ENCODE peak calls at places on chromosome 9, in seven cellular contexts. One of them, this sample, is unnamed.

GRCh38 chr9:73143606-73144328 is 7.9 kb upstream of the ANXA1 start:
- DNase-seq in NCI-H460: peak
- DNase-seq in NAMALWA: no peak
- DNase-seq in GM13977: no peak
- DNase-seq in cardiac fibroblast: peak
- DNase-seq in Kasumi-1: peak
- DNase-seq in effector CD4-positive, alpha-beta T cell: no peak
- DNase-seq in this sample: no peak

GRCh38 chr9:86185872-86186271 is 73.6 kb downstream of the C9orf153 start:
- DNase-seq in GM13977: no peak
- DNase-seq in Kasumi-1: no peak
- DNase-seq in effector CD4-positive, alpha-beta T cell: no peak
- DNase-seq in cardiac fibroblast: no peak
- DNase-seq in NCI-H460: no peak
- DNase-seq in NAMALWA: no peak
- DNase-seq in this sample: no peak

GRCh38 chr9:98885575-98886292 is 58.0 kb upstream of the COL15A1 start:
- DNase-seq in effector CD4-positive, alpha-beta T cell: no peak
- DNase-seq in cardiac fibroblast: no peak
- DNase-seq in NCI-H460: no peak
- DNase-seq in GM13977: no peak
- DNase-seq in NAMALWA: no peak
- DNase-seq in Kasumi-1: no peak
- DNase-seq in this sample: no peak

GRCh38 chr9:121169094-121169601 is 32.5 kb downstream of the RAB14 start:
- DNase-seq in effector CD4-positive, alpha-beta T cell: no peak
- DNase-seq in GM13977: no peak
- DNase-seq in Kasumi-1: peak
- DNase-seq in NAMALWA: peak
- DNase-seq in cardiac fibroblast: peak
- DNase-seq in NCI-H460: no peak
- DNase-seq in this sample: no peak

GRCh38 chr9:126066131-126066530 is 260.5 kb upstream of the MVB12B start:
- DNase-seq in GM13977: no peak
- DNase-seq in cardiac fibroblast: no peak
- DNase-seq in NCI-H460: no peak
- DNase-seq in effector CD4-positive, alpha-beta T cell: no peak
- DNase-seq in Kasumi-1: no peak
- DNase-seq in NAMALWA: no peak
- DNase-seq in this sample: no peak

GRCh38 chr9:82333671-82334070 is 345.1 kb downstream of the SPATA31D1 start:
- DNase-seq in NCI-H460: no peak
- DNase-seq in Kasumi-1: no peak
- DNase-seq in effector CD4-positive, alpha-beta T cell: no peak
- DNase-seq in GM13977: no peak
- DNase-seq in cardiac fibroblast: no peak
- DNase-seq in NAMALWA: no peak
- DNase-seq in this sample: no peak

GRCh38 chr9:95003694-95004451 is 277.4 kb downstream of the AOPEP start:
- DNase-seq in GM13977: peak
- DNase-seq in cardiac fibroblast: peak
- DNase-seq in NCI-H460: no peak
- DNase-seq in NAMALWA: peak
- DNase-seq in Kasumi-1: no peak
- DNase-seq in effector CD4-positive, alpha-beta T cell: no peak
- DNase-seq in this sample: no peak

GRCh38 chr9:22813520-22813919 is 366.9 kb downstream of the DMRTA1 start:
- DNase-seq in NCI-H460: no peak
- DNase-seq in Kasumi-1: peak
- DNase-seq in GM13977: no peak
- DNase-seq in cardiac fibroblast: no peak
- DNase-seq in effector CD4-positive, alpha-beta T cell: no peak
- DNase-seq in NAMALWA: peak
- DNase-seq in this sample: no peak

GRCh38 chr9:136137321-136138054 is 18.8 kb upstream of the TMEM250 start:
- DNase-seq in Kasumi-1: no peak
- DNase-seq in effector CD4-positive, alpha-beta T cell: no peak
- DNase-seq in NAMALWA: no peak
- DNase-seq in cardiac fibroblast: no peak
- DNase-seq in GM13977: no peak
- DNase-seq in NCI-H460: no peak
- DNase-seq in this sample: no peak

GRCh38 chr9:106420511-106420944 is 442.4 kb upstream of the ZNF462 start:
- DNase-seq in GM13977: peak
- DNase-seq in NAMALWA: no peak
- DNase-seq in effector CD4-positive, alpha-beta T cell: no peak
- DNase-seq in cardiac fibroblast: no peak
- DNase-seq in Kasumi-1: peak
- DNase-seq in NCI-H460: no peak
- DNase-seq in this sample: no peak

GRCh38 chr9:78879324-78880100 is 582.6 kb downstream of the PSAT1 start:
- DNase-seq in NCI-H460: no peak
- DNase-seq in Kasumi-1: no peak
- DNase-seq in GM13977: no peak
- DNase-seq in NAMALWA: no peak
- DNase-seq in effector CD4-positive, alpha-beta T cell: no peak
- DNase-seq in cardiac fibroblast: no peak
- DNase-seq in this sample: no peak

GRCh38 chr9:129840024-129840423 is 4.8 kb downstream of the USP20 start:
- DNase-seq in cardiac fibroblast: no peak
- DNase-seq in NAMALWA: no peak
- DNase-seq in Kasumi-1: no peak
- DNase-seq in NCI-H460: no peak
- DNase-seq in effector CD4-positive, alpha-beta T cell: peak
- DNase-seq in GM13977: no peak
- DNase-seq in this sample: no peak

GRCh38 chr9:91340395-91340794 is 21.3 kb downstream of the AUH start:
- DNase-seq in GM13977: no peak
- DNase-seq in effector CD4-positive, alpha-beta T cell: no peak
- DNase-seq in cardiac fibroblast: no peak
- DNase-seq in NAMALWA: no peak
- DNase-seq in Kasumi-1: no peak
- DNase-seq in NCI-H460: no peak
- DNase-seq in this sample: no peak

GRCh38 chr9:76302947-76303550 is 91.2 kb downstream of the RFK start:
- DNase-seq in Kasumi-1: peak
- DNase-seq in NCI-H460: peak
- DNase-seq in effector CD4-positive, alpha-beta T cell: no peak
- DNase-seq in GM13977: peak
- DNase-seq in cardiac fibroblast: peak
- DNase-seq in NAMALWA: peak
- DNase-seq in this sample: peak

GRCh38 chr9:133604214-133604613 is 5.0 kb downstream of the FAM163B start:
- DNase-seq in cardiac fibroblast: peak
- DNase-seq in effector CD4-positive, alpha-beta T cell: no peak
- DNase-seq in Kasumi-1: no peak
- DNase-seq in NCI-H460: no peak
- DNase-seq in GM13977: no peak
- DNase-seq in NAMALWA: peak
- DNase-seq in this sample: no peak

GRCh38 chr9:96400132-96400910 is 16.8 kb upstream of the SLC35D2 start:
- DNase-seq in effector CD4-positive, alpha-beta T cell: no peak
- DNase-seq in Kasumi-1: no peak
- DNase-seq in cardiac fibroblast: no peak
- DNase-seq in GM13977: no peak
- DNase-seq in NAMALWA: no peak
- DNase-seq in NCI-H460: no peak
- DNase-seq in this sample: no peak

GRCh38 chr9:28059192-28059591 is 485.9 kb upstream of the C9orf72 start:
- DNase-seq in NAMALWA: no peak
- DNase-seq in effector CD4-positive, alpha-beta T cell: no peak
- DNase-seq in NCI-H460: no peak
- DNase-seq in Kasumi-1: no peak
- DNase-seq in GM13977: no peak
- DNase-seq in cardiac fibroblast: no peak
- DNase-seq in this sample: no peak

GRCh38 chr9:123978981-123979380 is 32.6 kb upstream of the LHX2 start:
- DNase-seq in NCI-H460: no peak
- DNase-seq in NAMALWA: no peak
- DNase-seq in GM13977: no peak
- DNase-seq in cardiac fibroblast: no peak
- DNase-seq in effector CD4-positive, alpha-beta T cell: no peak
- DNase-seq in Kasumi-1: no peak
- DNase-seq in this sample: no peak

GRCh38 chr9:114905160-114905940 is 25.0 kb downstream of the TNFSF8 start:
- DNase-seq in GM13977: no peak
- DNase-seq in effector CD4-positive, alpha-beta T cell: no peak
- DNase-seq in Kasumi-1: no peak
- DNase-seq in NAMALWA: no peak
- DNase-seq in cardiac fibroblast: no peak
- DNase-seq in NCI-H460: no peak
- DNase-seq in this sample: no peak

GRCh38 chr9:114452219-114453169 is 52.8 kb downstream of the WHRN start:
- DNase-seq in cardiac fibroblast: peak
- DNase-seq in Kasumi-1: no peak
- DNase-seq in NAMALWA: peak
- DNase-seq in effector CD4-positive, alpha-beta T cell: peak
- DNase-seq in GM13977: no peak
- DNase-seq in NCI-H460: no peak
- DNase-seq in this sample: no peak

GRCh38 chr9:127838375-127839078 is 15.9 kb downstream of the ENG start:
- DNase-seq in Kasumi-1: no peak
- DNase-seq in NCI-H460: no peak
- DNase-seq in effector CD4-positive, alpha-beta T cell: no peak
- DNase-seq in GM13977: no peak
- DNase-seq in cardiac fibroblast: peak
- DNase-seq in NAMALWA: no peak
- DNase-seq in this sample: peak

GRCh38 chr9:114738581-114739316 is 56.8 kb upstream of the TEX48 start:
- DNase-seq in Kasumi-1: peak
- DNase-seq in GM13977: peak
- DNase-seq in cardiac fibroblast: peak
- DNase-seq in NCI-H460: peak
- DNase-seq in NAMALWA: peak
- DNase-seq in effector CD4-positive, alpha-beta T cell: peak
- DNase-seq in this sample: peak

GRCh38 chr9:109088221-109088620 is 31.5 kb downstream of the TMEM245 start:
- DNase-seq in NCI-H460: no peak
- DNase-seq in Kasumi-1: no peak
- DNase-seq in NAMALWA: no peak
- DNase-seq in cardiac fibroblast: no peak
- DNase-seq in GM13977: no peak
- DNase-seq in effector CD4-positive, alpha-beta T cell: no peak
- DNase-seq in this sample: no peak

GRCh38 chr9:107712390-107712789 is 222.8 kb upstream of the KLF4 start:
- DNase-seq in Kasumi-1: peak
- DNase-seq in cardiac fibroblast: peak
- DNase-seq in GM13977: no peak
- DNase-seq in NCI-H460: no peak
- DNase-seq in effector CD4-positive, alpha-beta T cell: no peak
- DNase-seq in NAMALWA: no peak
- DNase-seq in this sample: peak

GRCh38 chr9:116842658-116843057 is 155.6 kb downstream of the TRIM32 start:
- DNase-seq in Kasumi-1: no peak
- DNase-seq in NCI-H460: no peak
- DNase-seq in cardiac fibroblast: no peak
- DNase-seq in effector CD4-positive, alpha-beta T cell: no peak
- DNase-seq in GM13977: no peak
- DNase-seq in NAMALWA: no peak
- DNase-seq in this sample: no peak

GRCh38 chr9:134778841-134779411 is 101.7 kb upstream of the FCN2 start:
- DNase-seq in GM13977: no peak
- DNase-seq in NAMALWA: no peak
- DNase-seq in effector CD4-positive, alpha-beta T cell: no peak
- DNase-seq in Kasumi-1: no peak
- DNase-seq in cardiac fibroblast: peak
- DNase-seq in NCI-H460: peak
- DNase-seq in this sample: no peak

GRCh38 chr9:109588415-109588814 is 90.3 kb upstream of the PTPN3 start:
- DNase-seq in cardiac fibroblast: no peak
- DNase-seq in GM13977: no peak
- DNase-seq in effector CD4-positive, alpha-beta T cell: no peak
- DNase-seq in NAMALWA: no peak
- DNase-seq in Kasumi-1: no peak
- DNase-seq in NCI-H460: no peak
- DNase-seq in this sample: no peak

This sample was measured in non-pigmented ciliary epithelial cell.